ENCODE peak calls at places on chromosomes 4 and X, in four cellular contexts. Y is fibroblast of lung, O is adrenal gland, U is breast epithelium. J is an unnamed sample.
A peak's percentile ranks its signal among the peaks of the same experiment; 100 is the strongest.

GRCh38 chr4:119014658-119015057 is 121.0 kb upstream of the MYOZ2 start:
- DNase-seq in U (no peak), O (no peak), Y (no peak), J (no peak)

GRCh38 chr4:15784959-15785634 is 7.0 kb downstream of the CD38 start:
- DNase-seq in U (no peak), Y (no peak), O (no peak), J (no peak)

GRCh38 chr4:36332023-36332781 is 50.8 kb downstream of the DTHD1 start:
- DNase-seq in U (no peak), Y (peak; percentile 25), O (no peak), J (no peak)

GRCh38 chrX:13376857-13377441 is 57.1 kb upstream of the ATXN3L start:
- DNase-seq in O (no peak), U (peak; percentile 47), Y (peak; percentile 98), J (peak; percentile 34)

GRCh38 chrX:11059923-11060322 is 51.2 kb upstream of the HCCS start:
- DNase-seq in Y (peak; percentile 49), O (no peak), U (no peak), J (no peak)

GRCh38 chrX:47706575-47706974 is 47.6 kb upstream of the UXT start:
- DNase-seq in Y (peak; percentile 58), O (no peak), U (no peak), J (no peak)

GRCh38 chr4:6055436-6055835 is 37.2 kb upstream of the C4orf50 start:
- DNase-seq in U (no peak), Y (no peak), O (no peak), J (no peak)

GRCh38 chrX:65601530-65602281 is 65.7 kb upstream of the MSN start:
- DNase-seq in O (peak; percentile 69), Y (peak; percentile 85), U (peak; percentile 77), J (peak; percentile 89)

GRCh38 chrX:136453771-136454170 is 34.0 kb upstream of the BRS3 start:
- DNase-seq in Y (no peak), O (no peak), U (no peak), J (no peak)

GRCh38 chr4:122758033-122758432 is 25.5 kb downstream of the BBS12 start:
- DNase-seq in O (no peak), Y (no peak), U (no peak), J (no peak)

GRCh38 chr4:172153694-172154093 is 340.5 kb downstream of the GALNTL6 start:
- DNase-seq in U (no peak), Y (no peak), O (no peak), J (no peak)

GRCh38 chrX:31038585-31039326 is 33.1 kb downstream of the FTHL17 start:
- DNase-seq in U (no peak), Y (peak; percentile 31), O (peak; percentile 33), J (no peak)

GRCh38 chr4:187602339-187603092 is 393.1 kb upstream of the ZFP42 start:
- DNase-seq in U (no peak), Y (peak; percentile 89), O (no peak), J (no peak)

GRCh38 chrX:155880586-155881157 is 473 bp upstream of the VAMP7 start:
- DNase-seq in U (no peak), O (no peak), Y (peak; percentile 15), J (no peak)

GRCh38 chrX:13005671-13006473 is 31.0 kb downstream of the TMSB4X start:
- DNase-seq in O (no peak), Y (peak; percentile 73), U (no peak), J (no peak)

GRCh38 chr4:108651068-108651794 is 832 bp downstream of the OSTC start:
- DNase-seq in O (no peak), Y (peak; percentile 72), U (no peak), J (no peak)

GRCh38 chr4:131644619-131645018 is 1504.5 kb upstream of the PCDH10 start:
- DNase-seq in Y (peak; percentile 4), O (no peak), U (no peak), J (no peak)

GRCh38 chrX:154470914-154471568 is 8.0 kb downstream of the LAGE3 start:
- DNase-seq in O (no peak), U (no peak), Y (no peak), J (no peak)

GRCh38 chr4:910366-911091 is 21.6 kb downstream of the GAK start:
- DNase-seq in Y (no peak), U (no peak), O (no peak), J (peak; percentile 75)

GRCh38 chrX:12771445-12772069 is 19.7 kb upstream of the PRPS2 start:
- DNase-seq in Y (peak; percentile 19), O (no peak), U (no peak), J (peak; percentile 55)

GRCh38 chrX:74449322-74449936 is 28.1 kb downstream of the SLC16A2 start:
- DNase-seq in Y (peak; percentile 52), U (peak; percentile 24), O (no peak), J (no peak)

GRCh38 chr4:169272265-169272886 is 1.6 kb upstream of the SH3RF1 start:
- DNase-seq in U (no peak), O (no peak), Y (peak; percentile 87), J (no peak)
- H3K27ac ChIP-seq in U (peak overlapping the region; percentile 93), O (no peak overlapping the region), Y (no peak overlapping the region), J (no peak overlapping the region)

GRCh38 chrX:107324493-107325310 is 118.3 kb downstream of the DNAAF6 start:
- DNase-seq in U (no peak), O (peak; percentile 45), Y (peak; percentile 33), J (peak; percentile 49)
- TF ChIP-seq CTCF in U (no peak), O (no peak), Y (no peak), J (no peak)

DNA sequence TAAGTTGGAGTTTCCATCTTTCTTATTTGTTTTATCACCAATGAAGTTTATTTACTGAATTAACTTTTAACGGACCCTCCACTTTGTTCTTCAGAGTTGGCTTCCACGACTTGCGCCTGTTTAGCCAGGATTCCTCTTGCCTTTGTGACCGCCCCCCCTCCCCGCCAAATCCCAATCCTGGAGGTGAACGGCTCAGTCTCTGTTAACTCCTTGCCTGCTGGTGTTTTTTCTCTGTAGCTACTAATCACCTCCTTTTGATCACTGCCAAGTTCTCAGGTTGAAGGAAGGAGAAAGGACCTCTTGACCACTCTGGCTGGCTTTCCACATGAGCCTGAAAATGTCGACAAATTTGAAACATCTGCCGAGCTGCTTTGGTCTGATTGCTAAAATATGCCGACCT is 46.8 kb upstream of the BCOR start:
- DNase-seq in U (no peak), O (no peak), Y (no peak), J (no peak)
- H3K27ac ChIP-seq in U (no peak overlapping the region), O (no peak overlapping the region), Y (no peak overlapping the region), J (no peak overlapping the region)

GRCh38 chr4:177256950-177257349 is 52.7 kb upstream of the NEIL3 start:
- DNase-seq in Y (no peak), O (no peak), U (no peak), J (no peak)

GRCh38 chr4:177250056-177250696 is 59.5 kb upstream of the NEIL3 start:
- DNase-seq in Y (peak; percentile 51), O (peak; percentile 62), U (peak; percentile 32), J (peak; percentile 91)

GRCh38 chr4:177255359-177255758 is 54.3 kb upstream of the NEIL3 start:
- DNase-seq in O (no peak), Y (no peak), U (no peak), J (no peak)

GRCh38 chr4:177246636-177247584 is 62.8 kb upstream of the NEIL3 start:
- DNase-seq in U (no peak), Y (peak; percentile 58), O (no peak), J (no peak)

GRCh38 chr4:177251237-177251636 is 58.4 kb upstream of the NEIL3 start:
- DNase-seq in Y (no peak), O (no peak), U (no peak), J (no peak)
- TF ChIP-seq CTCF in Y (no peak), O (no peak), U (no peak), J (no peak)

DNA sequence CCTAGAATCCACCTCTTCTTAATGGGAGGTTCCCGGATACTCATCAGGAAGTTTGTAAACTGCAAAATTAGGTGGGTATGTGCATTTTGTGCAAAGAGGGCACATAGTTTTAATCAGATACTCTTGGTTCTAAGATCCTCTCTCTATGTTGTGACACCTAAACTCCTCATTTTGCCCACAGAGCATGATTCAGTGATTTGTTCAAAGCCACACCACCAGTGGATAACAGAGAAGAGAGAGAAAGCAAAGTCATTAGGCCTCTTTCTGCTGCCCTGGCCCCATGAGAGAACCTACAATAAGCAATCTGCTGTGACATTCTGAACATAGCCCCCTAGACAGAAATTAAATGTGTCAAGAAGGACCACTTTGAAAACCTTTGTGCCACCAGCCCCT is 72.3 kb upstream of the STIM2 start:
- DNase-seq in U (no peak), Y (no peak), O (no peak), J (no peak)
- H3K27ac ChIP-seq in U (no peak overlapping the region), Y (no peak overlapping the region), O (no peak overlapping the region), J (peak overlapping the region; percentile 29)

DNA sequence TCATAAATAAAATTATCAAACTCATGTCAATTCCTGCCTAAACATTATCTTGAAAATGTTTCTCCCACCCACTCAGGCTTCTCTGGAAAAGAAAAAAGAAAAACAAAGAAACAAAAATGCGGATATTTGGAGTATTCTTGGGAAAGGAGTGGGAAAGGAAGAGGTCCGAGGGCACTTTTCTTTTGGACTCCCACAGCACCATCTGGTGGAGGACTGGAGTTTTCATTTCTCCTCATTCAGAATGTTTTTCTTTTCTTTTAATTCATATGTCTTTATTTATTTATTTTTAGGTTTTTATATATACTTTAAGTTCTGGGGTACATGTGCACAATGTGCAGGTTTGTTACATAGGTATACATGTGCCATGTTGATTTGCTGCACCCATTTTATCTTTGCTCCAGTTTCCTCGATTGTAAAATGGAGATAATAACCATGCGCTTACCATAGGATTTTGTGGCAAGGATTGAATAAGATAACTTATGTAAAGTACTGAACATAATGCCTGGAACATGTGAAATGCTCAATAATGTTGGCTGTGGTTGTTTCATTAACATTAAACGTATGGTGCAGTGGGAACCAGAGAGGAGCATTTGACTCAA is 8.0 kb upstream of the KCNE5 start:
- DNase-seq in O (no peak), U (no peak), Y (no peak), J (no peak)
- TF ChIP-seq CTCF in O (peak; percentile 58), U (no peak), Y (peak; percentile 17), J (peak; percentile 30)

GRCh38 chrX:140500427-140500826 is 4.4 kb downstream of the SOX3 start:
- DNase-seq in U (no peak), O (no peak), Y (no peak), J (no peak)

GRCh38 chrX:140501321-140501720 is 3.5 kb downstream of the SOX3 start:
- DNase-seq in Y (no peak), U (no peak), O (no peak), J (no peak)

GRCh38 chrX:140492360-140492994 is 12.4 kb downstream of the SOX3 start:
- DNase-seq in O (no peak), Y (no peak), U (no peak), J (no peak)

GRCh38 chrX:140495739-140496138 is 9.1 kb downstream of the SOX3 start:
- DNase-seq in U (no peak), Y (no peak), O (no peak), J (no peak)
- H3K27ac ChIP-seq in U (no peak overlapping the region), Y (no peak overlapping the region), O (no peak overlapping the region), J (no peak overlapping the region)

GRCh38 chrX:2425281-2426071 is 75.3 kb downstream of the DHRSX start:
- DNase-seq in Y (peak; percentile 30), O (no peak), U (no peak), J (no peak)
- TF ChIP-seq CTCF in Y (no peak), O (no peak), U (no peak), J (no peak)

GRCh38 chr4:139720806-139721205 is 55.2 kb downstream of the MGST2 start:
- DNase-seq in Y (no peak), O (no peak), U (no peak), J (no peak)
- H3K27ac ChIP-seq in Y (no peak overlapping the region), O (peak overlapping the region; percentile 43), U (no peak overlapping the region), J (no peak overlapping the region)